ENCODE peak calls at places on chromosomes 13 and 19, in seven cellular contexts. B is fibroblast of lung, S is astrocyte of the cerebellum, O is A549, D is pancreas, U is brain microvascular endothelial cell, H is heart left ventricle. I is an unnamed sample.

GRCh38 chr19:10826236-10826635 is 9.8 kb downstream of the TMED1 start:
- DNase-seq in B (no peak), S (no peak), O (no peak), D (no peak), U (no peak), H (no peak), I (no peak)

GRCh38 chr13:93767917-93768422 is 541.4 kb downstream of the GPC6 start:
- DNase-seq in B (no peak), S (no peak), O (no peak), D (no peak), U (no peak), H (no peak), I (no peak)

GRCh38 chr19:16619456-16619855 is 8.5 kb downstream of the MED26 start:
- DNase-seq in B (no peak), S (no peak), O (no peak), D (no peak), U (no peak), H (no peak), I (no peak)

GRCh38 chr19:17001603-17002183 is 24.9 kb downstream of the CPAMD8 start:
- DNase-seq in B (no peak), S (no peak), O (no peak), D (no peak), U (no peak), H (peak), I (no peak)

GRCh38 chr13:113948034-113948742 is 25.7 kb downstream of the C13orf46 start:
- DNase-seq in B (peak), S (no peak), O (no peak), D (peak), U (no peak), H (peak), I (no peak)

GRCh38 chr19:8571006-8571411 is 6.2 kb downstream of the MYO1F start:
- DNase-seq in B (peak), S (no peak), O (peak), D (no peak), U (peak), H (peak), I (no peak)

GRCh38 chr19:12783226-12783848 is 7.9 kb upstream of the JUNB start:
- DNase-seq in B (no peak), S (no peak), O (no peak), D (no peak), U (no peak), H (no peak), I (no peak)

GRCh38 chr13:110323172-110323851 is 16.2 kb downstream of the COL4A2 start:
- DNase-seq in B (peak), S (peak), O (no peak), D (no peak), U (peak), H (no peak), I (peak)

GRCh38 chr19:13155472-13156284 is 5.5 kb downstream of the IER2 start:
- DNase-seq in B (peak), S (no peak), O (no peak), D (peak), U (peak), H (peak), I (no peak)

GRCh38 chr13:68846663-68847062 is 1261.0 kb upstream of the ATXN8OS start:
- DNase-seq in B (no peak), S (no peak), O (no peak), D (no peak), U (no peak), H (no peak), I (no peak)

GRCh38 chr19:17966497-17967257 is at the start of gene KCNN1:
- DNase-seq in B (no peak), S (no peak), O (peak), D (no peak), U (no peak), H (no peak), I (no peak)

GRCh38 chr13:29260684-29261083 is 334.8 kb downstream of the SLC7A1 start:
- DNase-seq in B (no peak), S (no peak), O (no peak), D (no peak), U (no peak), H (no peak), I (no peak)
- TF ChIP-seq CTCF in B (no peak), S (no peak), O (no peak), D (no peak), U (no peak), H (peak), I (no peak)

GRCh38 chr13:106867249-106867648 is 299.3 kb upstream of the ARGLU1 start:
- DNase-seq in B (peak), S (no peak), O (no peak), D (no peak), U (peak), H (no peak), I (no peak)
- H3K4me3 ChIP-seq in B (no peak), S (peak), O (no peak), D (no peak), U (no peak), H (peak), I (no peak)

DNA sequence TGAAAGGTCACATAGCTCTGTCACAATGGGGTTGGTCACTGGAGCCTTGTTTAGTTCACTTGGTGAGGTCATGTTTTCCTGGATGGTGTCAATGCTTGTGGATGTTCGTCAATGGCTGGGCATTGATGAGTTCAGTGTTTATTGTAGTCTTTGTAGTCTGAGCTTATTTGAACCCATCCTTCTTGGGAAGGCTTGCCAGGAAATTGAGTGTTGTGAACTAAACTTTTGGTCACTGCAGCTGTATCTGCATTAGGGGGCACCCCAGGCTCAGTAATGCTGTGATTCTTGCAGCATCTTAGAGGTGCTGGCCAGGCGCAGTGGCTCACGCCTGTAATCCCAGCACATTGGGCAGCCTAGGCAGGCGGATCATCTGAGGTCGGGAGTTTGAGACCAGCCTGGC is 22.0 kb downstream of the BLOC1S3 start:
- DNase-seq in B (peak), S (peak), O (no peak), D (no peak), U (peak), H (no peak), I (peak)
- TF ChIP-seq CTCF in B (peak), S (peak), O (peak), D (peak), U (peak), H (peak), I (peak)

DNA sequence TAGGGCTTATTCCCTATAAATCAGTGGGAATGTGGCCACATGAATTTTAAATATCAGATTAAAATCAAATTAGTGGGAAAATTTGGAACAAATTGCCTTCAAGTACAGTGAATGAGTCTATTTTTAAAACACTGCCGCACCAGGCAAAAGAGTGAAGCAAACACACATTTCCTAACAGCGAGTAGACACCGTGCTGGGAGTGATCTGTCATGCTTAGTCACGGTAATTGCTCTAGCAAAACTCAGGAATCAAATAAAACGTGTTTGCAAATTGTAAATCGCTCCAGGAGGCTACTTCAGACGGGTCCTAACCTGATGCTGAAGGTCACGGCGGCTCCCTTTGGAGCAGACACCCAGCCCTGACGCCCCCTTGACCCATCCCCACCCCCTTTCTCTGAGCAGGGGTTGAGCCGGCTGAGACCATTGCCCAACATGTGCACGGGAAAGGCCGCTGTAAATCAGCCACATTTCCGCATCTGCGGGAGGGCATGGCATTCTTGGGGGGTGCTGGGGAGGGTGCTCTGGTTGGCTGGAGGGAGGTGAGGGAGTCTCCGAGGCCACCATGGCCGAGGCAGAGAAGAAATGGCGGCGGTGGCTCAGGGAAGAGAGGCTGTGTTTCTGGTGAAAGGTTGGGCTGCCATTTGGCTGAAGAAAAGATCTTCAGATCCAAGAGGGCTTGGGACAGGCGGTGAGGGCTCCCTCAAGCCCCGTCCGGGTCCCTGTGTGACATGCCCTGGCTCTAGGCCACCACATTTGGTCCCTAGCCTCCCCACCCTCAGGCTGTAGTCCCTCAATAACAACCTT is 8.9 kb downstream of the CEBPA start:
- DNase-seq in B (peak), S (peak), O (peak), D (peak), U (peak), H (peak), I (peak)
- H3K4me3 ChIP-seq in B (no peak), S (no peak), O (no peak), D (no peak), U (no peak), H (no peak), I (no peak)

GRCh38 chr19:38384209-38385027 is 3.4 kb downstream of the GGN start:
- DNase-seq in B (peak), S (no peak), O (peak), D (no peak), U (no peak), H (no peak), I (peak)
- TF ChIP-seq CTCF in B (peak), S (peak), O (peak), D (no peak), U (peak), H (no peak), I (peak)

GRCh38 chr19:14473915-14474578 is 1.1 kb downstream of the PTGER1 start:
- DNase-seq in B (no peak), S (no peak), O (no peak), D (no peak), U (no peak), H (peak), I (peak)

GRCh38 chr19:14470031-14470876 is 4.9 kb downstream of the PTGER1 start:
- DNase-seq in B (no peak), S (no peak), O (no peak), D (no peak), U (no peak), H (no peak), I (no peak)

GRCh38 chr19:14471436-14472187 is 3.5 kb downstream of the PTGER1 start:
- DNase-seq in B (no peak), S (no peak), O (no peak), D (no peak), U (no peak), H (no peak), I (no peak)

GRCh38 chr19:14473073-14473790 is 1.9 kb downstream of the PTGER1 start:
- DNase-seq in B (no peak), S (no peak), O (no peak), D (no peak), U (no peak), H (no peak), I (peak)

DNA sequence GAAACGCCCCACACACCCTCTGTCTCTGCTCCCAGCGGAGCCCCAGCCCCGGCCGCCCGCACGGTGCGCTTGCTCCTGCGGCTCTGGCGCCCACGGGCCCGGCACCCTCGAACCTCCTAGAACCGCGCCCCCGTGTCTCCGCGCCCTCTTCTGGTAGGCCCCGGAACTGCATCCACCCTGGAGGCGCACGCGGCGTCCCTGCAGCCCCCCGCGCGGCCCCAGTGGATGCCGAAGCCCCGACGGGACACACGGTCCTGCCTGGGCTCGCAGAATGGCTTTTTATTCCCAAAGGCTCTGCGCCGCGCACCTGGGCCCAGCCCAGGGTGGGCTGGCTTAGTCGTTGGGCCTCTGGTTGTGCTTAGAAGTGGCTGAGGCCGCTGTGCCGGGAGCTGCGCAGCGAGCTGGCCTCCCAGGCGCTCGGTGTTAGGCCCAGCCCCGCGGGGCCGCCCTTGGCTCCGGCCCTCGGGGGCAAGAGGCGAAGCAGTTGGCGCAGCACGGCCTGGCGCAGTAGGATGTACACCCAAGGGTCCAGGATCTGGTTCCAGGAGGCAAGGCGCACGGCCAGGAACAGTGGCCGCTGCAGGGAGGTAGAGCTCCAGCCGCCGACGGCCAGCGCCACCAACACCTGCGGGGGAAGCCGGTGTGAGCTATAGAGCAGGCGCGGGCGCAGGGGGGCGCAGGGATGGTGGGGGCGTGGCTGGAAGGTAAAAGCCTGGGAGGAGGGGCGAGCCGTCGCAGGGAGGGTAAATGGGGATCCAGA is 2.8 kb downstream of the PTGER1 start:
- DNase-seq in B (peak), S (no peak), O (peak), D (peak), U (no peak), H (peak), I (peak)
- H3K4me3 ChIP-seq in B (no peak), S (no peak), O (no peak), D (no peak), U (no peak), H (peak), I (no peak)

DNA sequence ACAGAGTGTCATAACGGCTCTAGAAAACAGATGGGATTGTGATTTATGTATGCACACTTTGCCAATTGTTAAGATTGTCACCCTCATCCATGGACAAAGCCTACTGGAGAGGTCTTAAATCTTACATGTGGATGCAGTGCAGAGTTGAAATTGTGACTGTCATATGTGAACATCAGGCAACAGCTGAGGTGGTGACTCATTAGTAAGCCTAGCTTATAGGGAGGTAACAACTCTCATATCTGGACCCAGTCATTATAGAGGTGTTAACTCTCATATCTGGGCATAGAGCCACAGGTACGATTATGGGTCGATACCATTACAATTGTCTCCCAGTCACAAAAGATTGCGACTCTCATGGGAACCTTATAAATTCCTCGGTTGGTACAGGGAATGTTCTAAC is 29.8 kb upstream of the ZNF254 start:
- DNase-seq in B (no peak), S (no peak), O (no peak), D (no peak), U (no peak), H (no peak), I (no peak)
- TF ChIP-seq CTCF in B (no peak), S (no peak), O (no peak), D (no peak), U (no peak), H (no peak), I (no peak)

GRCh38 chr13:79480954-79481684 is at the start of gene NDFIP2:
- DNase-seq in B (peak), S (peak), O (peak), D (peak), U (peak), H (peak), I (peak)

GRCh38 chr13:79485014-79485441 is 4.1 kb downstream of the NDFIP2 start:
- DNase-seq in B (peak), S (peak), O (peak), D (no peak), U (peak), H (no peak), I (peak)

GRCh38 chr13:79481685-79482052 is 714 bp downstream of the NDFIP2 start:
- DNase-seq in B (no peak), S (no peak), O (no peak), D (no peak), U (no peak), H (no peak), I (peak)

GRCh38 chr13:79483302-79483701 is 2.3 kb downstream of the NDFIP2 start:
- DNase-seq in B (peak), S (peak), O (no peak), D (no peak), U (peak), H (no peak), I (peak)

DNA sequence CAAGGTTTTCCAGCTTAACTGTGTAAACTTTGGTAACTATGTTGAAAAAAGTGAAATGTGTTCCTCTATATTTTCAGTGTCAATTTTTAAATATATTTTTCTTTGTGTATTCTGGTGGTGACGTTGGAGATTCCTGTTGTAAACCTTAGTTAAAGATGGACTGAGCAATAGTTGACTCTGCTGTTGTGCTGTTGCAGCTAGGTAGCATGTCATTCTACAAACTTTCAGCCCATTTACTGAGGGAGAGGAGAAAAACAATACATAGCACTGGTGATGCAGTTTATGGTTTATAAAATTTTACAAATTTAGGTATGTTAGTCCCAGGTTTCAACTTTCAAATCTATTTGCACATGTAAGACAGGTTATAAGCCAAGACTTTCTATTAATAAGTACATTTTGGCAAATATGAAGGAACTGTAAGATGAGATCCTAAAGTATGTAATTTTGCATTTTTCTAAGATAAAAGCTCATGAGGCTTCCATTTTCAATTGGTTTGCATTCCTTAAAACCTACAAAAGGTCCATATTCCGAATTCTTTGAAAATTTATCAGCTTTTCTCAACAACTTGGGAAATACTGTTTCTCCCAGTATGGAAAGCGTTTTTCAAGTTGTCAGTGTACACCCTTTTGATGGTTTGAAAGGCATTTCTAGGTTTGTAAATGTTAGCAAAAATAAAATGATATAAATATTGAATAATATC is 1.5 kb downstream of the NDFIP2 start:
- DNase-seq in B (no peak), S (no peak), O (no peak), D (no peak), U (no peak), H (no peak), I (no peak)
- H3K4me3 ChIP-seq in B (peak), S (peak), O (peak), D (no peak), U (peak), H (peak), I (peak)

GRCh38 chr13:46603165-46603603 is 50.2 kb downstream of the LRCH1 start:
- DNase-seq in B (no peak), S (no peak), O (peak), D (no peak), U (no peak), H (no peak), I (peak)
- TF ChIP-seq CTCF in B (peak), S (no peak), O (peak), D (no peak), U (peak), H (peak), I (peak)

DNA sequence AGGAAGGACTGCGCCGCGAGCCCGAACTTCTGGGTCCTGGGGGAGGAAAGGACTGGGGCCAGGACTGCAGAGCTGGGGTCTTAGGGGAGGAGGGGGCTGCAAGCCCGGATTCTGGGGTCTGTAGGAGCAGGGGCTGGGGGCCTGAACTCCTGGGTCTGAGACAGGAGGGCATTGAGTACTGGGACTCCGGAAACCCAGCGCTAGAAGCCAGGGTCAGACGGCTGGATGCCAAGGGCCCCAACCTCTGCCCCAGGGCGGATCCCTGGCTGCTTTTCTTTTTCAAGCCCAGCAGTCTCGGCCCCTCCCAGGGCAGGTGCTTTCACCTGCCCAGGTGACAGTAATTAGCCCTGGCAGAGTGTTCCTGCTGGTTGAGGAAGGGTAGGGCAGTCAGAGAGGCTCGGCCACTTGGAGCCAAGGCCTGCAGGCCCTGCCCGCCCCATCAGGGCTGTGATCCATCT is 2.3 kb downstream of the MYH14 start:
- DNase-seq in B (no peak), S (no peak), O (no peak), D (peak), U (no peak), H (no peak), I (peak)
- H3K4me3 ChIP-seq in B (no peak), S (no peak), O (no peak), D (peak), U (no peak), H (peak), I (peak)

I was measured in epithelial cell of esophagus.